ENCODE peak calls at places on chromosomes 7 and 10, in four cellular contexts. V, T, O and M are unnamed samples.

GRCh38 chr10:127210936-127211335 is 14.5 kb upstream of the INSYN2A start:
- DNase-seq in V (no peak), T (no peak), O (no peak), M (no peak)

GRCh38 chr7:47428052-47428779 is 153.7 kb downstream of the TNS3 start:
- DNase-seq in V (no peak), T (no peak), O (no peak), M (no peak)

GRCh38 chr7:101558742-101559325 is 70.3 kb downstream of the MYL10 start:
- DNase-seq in V (peak), T (no peak), O (no peak), M (no peak)

GRCh38 chr10:113015201-113015600 is 65.2 kb downstream of the TCF7L2 start:
- DNase-seq in V (no peak), T (no peak), O (no peak), M (no peak)

GRCh38 chr10:121436630-121437311 is 161.5 kb downstream of the FGFR2 start:
- DNase-seq in V (no peak), T (no peak), O (no peak), M (no peak)

GRCh38 chr7:461118-461452 is 58.6 kb downstream of the PDGFA start:
- DNase-seq in V (no peak), T (no peak), O (no peak), M (no peak)

GRCh38 chr10:11921800-11922387 is 98.7 kb downstream of the PROSER2 start:
- DNase-seq in V (no peak), T (no peak), O (no peak), M (no peak)

GRCh38 chr10:98314577-98315284 is 46.7 kb upstream of the LOXL4 start:
- DNase-seq in V (no peak), T (no peak), O (peak), M (peak)

GRCh38 chr10:23826399-23826798 is 382.5 kb upstream of the KIAA1217 start:
- DNase-seq in V (no peak), T (no peak), O (peak), M (no peak)

GRCh38 chr7:4816419-4817080 is 41.1 kb downstream of the AP5Z1 start:
- DNase-seq in V (no peak), T (no peak), O (no peak), M (no peak)

GRCh38 chr7:156547884-156548561 is 92.6 kb upstream of the RNF32 start:
- DNase-seq in V (peak), T (no peak), O (no peak), M (no peak)

GRCh38 chr7:131385039-131385605 is 57.4 kb downstream of the MKLN1 start:
- DNase-seq in V (no peak), T (no peak), O (no peak), M (no peak)

GRCh38 chr7:84524714-84525694 is 330.4 kb upstream of the SEMA3A start:
- DNase-seq in V (no peak), T (no peak), O (peak), M (no peak)

GRCh38 chr7:142795339-142795863 is 24.6 kb downstream of the PRSS2 start:
- DNase-seq in V (no peak), T (no peak), O (no peak), M (no peak)

GRCh38 chr10:62264702-62265436 is 3.8 kb downstream of the RTKN2 start:
- DNase-seq in V (peak), T (no peak), O (peak), M (no peak)

GRCh38 chr10:61643316-61643751 is 19.4 kb upstream of the CABCOCO1 start:
- DNase-seq in V (no peak), T (no peak), O (peak), M (no peak)

GRCh38 chr7:134450296-134451000 is 8.5 kb downstream of the AKR1B1 start:
- DNase-seq in V (no peak), T (no peak), O (no peak), M (no peak)

GRCh38 chr10:131899695-131900349 is 986 bp upstream of the PPP2R2D start:
- DNase-seq in V (no peak), T (no peak), O (no peak), M (no peak)

GRCh38 chr10:25388188-25388861 is 213.5 kb downstream of the GPR158 start:
- DNase-seq in V (no peak), T (no peak), O (no peak), M (no peak)

GRCh38 chr7:87926581-87927461 is 7.2 kb upstream of the ADAM22 start:
- DNase-seq in V (peak), T (no peak), O (no peak), M (no peak)

GRCh38 chr10:70537398-70538194 is 59.0 kb downstream of the PALD1 start:
- DNase-seq in V (peak), T (no peak), O (no peak), M (no peak)